ENCODE peak calls at places on chromosome 20, in four cellular contexts. G is HL-60; X is right atrium auricular region; Y is CD8-positive, alpha-beta T cell. D is an unnamed sample.

GRCh38 chr20:44083220-44083933 is 103.6 kb downstream of the JPH2 start:
- DNase-seq in G (no peak), X (peak), Y (no peak), D (no peak)

GRCh38 chr20:63896136-63896890 is 1.4 kb downstream of the DNAJC5 start:
- DNase-seq in G (peak), X (peak), Y (no peak), D (no peak)

GRCh38 chr20:20373046-20373706 is 5.3 kb downstream of the INSM1 start:
- DNase-seq in G (no peak), X (no peak), Y (no peak), D (no peak)

GRCh38 chr20:12975833-12976608 is 32.8 kb upstream of the SPTLC3 start:
- DNase-seq in G (no peak), X (no peak), Y (no peak), D (no peak)

GRCh38 chr20:59176812-59177211 is 13.2 kb downstream of the ZNF831 start:
- DNase-seq in G (no peak), X (peak), Y (no peak), D (no peak)

GRCh38 chr20:32539817-32540675 is 45.1 kb downstream of the NOL4L start:
- DNase-seq in G (peak), X (no peak), Y (peak), D (no peak)

GRCh38 chr20:61673152-61673551 is 392.5 kb downstream of the TAF4 start:
- DNase-seq in G (no peak), X (no peak), Y (no peak), D (no peak)

GRCh38 chr20:2287504-2287903 is 8.3 kb upstream of the TGM3 start:
- DNase-seq in G (no peak), X (no peak), Y (no peak), D (no peak)

GRCh38 chr20:59673288-59673997 is 69.1 kb downstream of the PHACTR3 start:
- DNase-seq in G (no peak), X (peak), Y (no peak), D (peak)

GRCh38 chr20:4507288-4507719 is 214.4 kb upstream of the PRND start:
- DNase-seq in G (no peak), X (no peak), Y (no peak), D (no peak)

GRCh38 chr20:61570796-61571195 is 318.7 kb downstream of the CDH4 start:
- DNase-seq in G (no peak), X (no peak), Y (no peak), D (no peak)

GRCh38 chr20:51374961-51375360 is 167.6 kb downstream of the NFATC2 start:
- DNase-seq in G (no peak), X (no peak), Y (no peak), D (no peak)

GRCh38 chr20:46084805-46085792 is 4.7 kb downstream of the NCOA5 start:
- DNase-seq in G (no peak), X (no peak), Y (no peak), D (no peak)

GRCh38 chr20:41344938-41345728 is 4.5 kb downstream of the LPIN3 start:
- DNase-seq in G (no peak), X (no peak), Y (no peak), D (no peak)

GRCh38 chr20:11880694-11881093 is 37.0 kb upstream of the BTBD3 start:
- DNase-seq in G (no peak), X (no peak), Y (no peak), D (no peak)

GRCh38 chr20:36063916-36064660 is 90.5 kb upstream of the EPB41L1 start:
- DNase-seq in G (no peak), X (no peak), Y (no peak), D (no peak)

GRCh38 chr20:59820204-59821041 is 113.0 kb downstream of the SYCP2 start:
- DNase-seq in G (no peak), X (peak), Y (no peak), D (peak)

GRCh38 chr20:62755817-62756724 is 40.2 kb upstream of the MRGBP start:
- DNase-seq in G (no peak), X (no peak), Y (no peak), D (no peak)

GRCh38 chr20:34976286-34976685 is 20.6 kb downstream of the MYH7B start:
- DNase-seq in G (no peak), X (no peak), Y (no peak), D (no peak)

DNA sequence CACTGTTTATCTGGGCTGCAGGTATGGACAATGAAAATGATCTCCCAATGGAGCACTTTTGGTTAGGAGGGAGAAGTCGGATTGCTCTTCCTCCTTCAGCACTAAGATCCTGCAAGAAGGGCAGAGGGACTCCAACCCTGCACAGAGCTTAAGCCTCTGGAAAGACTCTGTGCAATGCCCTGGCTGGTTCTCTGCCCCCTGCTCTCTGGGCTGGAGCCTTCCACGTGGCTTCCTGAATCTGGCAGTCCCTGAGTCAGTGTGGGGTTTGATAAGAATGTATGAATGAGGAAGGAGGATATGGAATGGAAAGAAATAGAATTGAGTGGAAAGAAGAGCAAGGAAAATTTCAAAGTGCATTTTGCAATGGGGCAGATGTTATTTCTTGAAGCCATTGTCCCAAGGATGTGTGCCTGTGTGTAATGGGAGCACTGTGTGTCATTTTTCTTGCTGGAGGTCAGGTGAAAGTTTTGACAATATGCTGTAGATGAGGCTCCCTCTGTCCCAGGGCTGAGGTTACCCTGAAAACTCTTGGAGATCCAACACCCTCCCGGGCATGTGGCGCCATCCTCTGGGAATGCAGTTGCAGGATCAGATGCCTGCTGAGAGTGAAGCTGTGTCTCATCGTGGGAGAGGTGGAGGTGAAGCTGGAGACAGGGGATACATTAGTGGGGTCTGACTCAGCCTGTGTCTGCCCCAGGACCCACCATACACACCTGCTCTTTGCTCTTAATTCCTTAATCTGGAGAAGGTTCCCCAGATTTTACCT is 16.3 kb upstream of the CST9L start:
- DNase-seq in G (no peak), X (peak), Y (no peak), D (no peak)
- TF ChIP-seq CTCF in G (no peak), X (no peak), Y (no peak), D (no peak)

DNA sequence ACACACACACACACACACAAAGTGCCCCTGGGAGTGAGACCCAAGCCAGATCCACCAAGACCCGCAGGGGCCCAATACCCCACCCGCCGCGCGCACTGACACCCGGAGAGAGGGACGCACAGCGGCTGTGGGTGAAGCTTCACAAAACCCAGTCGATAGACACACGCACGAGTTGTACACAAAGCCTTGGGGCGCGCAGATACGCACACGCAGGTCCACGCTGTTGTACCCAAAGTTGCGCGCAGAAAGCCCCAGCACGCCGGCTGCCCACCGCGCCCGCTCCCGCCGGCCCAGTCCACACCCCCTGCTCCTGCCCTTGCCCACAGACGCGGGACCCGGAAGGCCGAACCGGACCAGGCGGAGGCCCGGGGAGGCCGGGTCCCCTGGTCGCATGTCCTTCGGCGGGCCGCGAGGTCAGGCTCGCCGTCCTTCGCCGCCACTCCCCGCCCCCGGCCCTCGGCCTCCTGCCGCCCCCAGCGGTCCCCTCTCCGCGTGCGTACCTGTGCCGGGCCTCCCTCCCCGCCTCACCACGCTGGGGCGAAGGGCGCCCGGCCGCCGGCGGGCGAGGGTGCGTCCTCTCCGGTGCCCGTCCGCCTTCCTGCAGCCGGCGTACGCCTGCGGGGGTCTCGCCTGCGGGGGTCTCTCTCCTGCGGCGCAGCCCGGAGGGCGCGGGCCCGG is at the start of gene TMEM74B:
- DNase-seq in G (no peak), X (no peak), Y (no peak), D (no peak)
- H3K27ac ChIP-seq in G (no peak), X (peak), Y (no peak), D (no peak)

GRCh38 chr20:49913399-49914047 is 1.8 kb downstream of the SPATA2 start:
- DNase-seq in G (no peak), X (no peak), Y (no peak), D (no peak)

GRCh38 chr20:49909499-49910339 is 5.6 kb downstream of the SPATA2 start:
- DNase-seq in G (no peak), X (no peak), Y (no peak), D (no peak)

GRCh38 chr20:49908258-49908565 is 7.1 kb downstream of the SPATA2 start:
- DNase-seq in G (no peak), X (no peak), Y (no peak), D (no peak)

GRCh38 chr20:49907405-49908257 is 7.7 kb downstream of the SPATA2 start:
- DNase-seq in G (no peak), X (no peak), Y (no peak), D (no peak)

GRCh38 chr20:49910340-49910706 is 5.0 kb downstream of the SPATA2 start:
- DNase-seq in G (no peak), X (no peak), Y (no peak), D (no peak)
- H3K4me3 ChIP-seq in G (no peak), X (no peak), Y (no peak), D (no peak)

DNA sequence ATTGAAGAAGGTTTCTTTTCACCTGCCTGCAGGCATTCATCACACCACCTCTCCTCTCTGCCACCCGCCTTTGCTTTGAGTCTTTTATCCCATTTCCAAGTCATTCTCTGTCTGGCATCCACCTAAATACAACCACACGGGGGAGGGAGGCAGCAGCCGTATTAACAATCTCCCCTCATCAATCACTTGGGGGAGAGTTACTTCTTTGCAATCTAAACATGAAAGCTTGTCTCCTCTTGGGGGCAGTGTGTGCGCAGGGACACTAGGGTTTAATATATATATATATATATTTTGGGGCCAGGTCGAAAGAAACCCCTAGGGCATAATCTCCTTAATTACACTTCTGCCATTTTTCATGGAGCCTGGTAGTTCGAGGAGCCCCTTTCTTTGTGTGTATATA is 214.5 kb downstream of the TSHZ2 start:
- DNase-seq in G (no peak), X (no peak), Y (no peak), D (no peak)
- TF ChIP-seq CTCF in G (no peak), X (no peak), Y (no peak), D (no peak)

DNA sequence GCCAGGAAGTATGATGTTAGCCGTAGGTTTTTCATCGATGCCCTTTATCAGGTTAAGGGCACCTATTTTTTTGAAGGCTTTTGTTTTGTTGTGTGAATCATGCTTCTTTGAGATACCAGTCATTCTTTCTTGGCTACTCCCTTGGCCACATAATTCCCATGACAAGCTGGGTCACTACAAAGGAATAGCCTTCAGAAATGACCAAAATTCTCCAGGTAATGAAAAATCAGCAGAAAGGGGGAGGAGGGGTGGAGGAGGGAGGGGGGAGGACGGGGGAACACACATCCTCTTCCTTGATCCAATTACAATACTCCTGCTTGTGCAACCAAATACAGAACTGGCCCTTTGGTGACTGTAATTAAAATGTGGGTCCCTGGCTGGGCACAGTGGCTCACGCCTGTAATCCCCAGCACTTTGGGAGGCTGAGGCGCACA is 21.7 kb upstream of the TGM2 start:
- DNase-seq in G (no peak), X (no peak), Y (no peak), D (no peak)
- H3K27ac ChIP-seq in G (no peak), X (no peak), Y (no peak), D (no peak)

D was measured in coronary artery.